ENCODE peak calls at places on chromosomes 4 and X, in nine cellular contexts. B, A, Y, J, S, V, L, W and F are unnamed samples.

GRCh38 chr4:184437988-184438774 is 36.2 kb downstream of the IRF2 start:
- DNase-seq in B (no peak), A (peak; percentile 20), Y (no peak), J (no peak), S (no peak), V (no peak), L (no peak), W (peak; percentile 14), F (no peak)

GRCh38 chrX:153736071-153736820 is 11.6 kb downstream of the ABCD1 start:
- DNase-seq in B (no peak), A (no peak), Y (no peak), J (no peak), S (no peak), V (no peak), L (no peak), W (no peak), F (no peak)

GRCh38 chr4:148207074-148207473 is 235.1 kb downstream of the NR3C2 start:
- DNase-seq in B (no peak), A (no peak), Y (no peak), J (no peak), S (no peak), V (no peak), L (no peak), W (no peak), F (no peak)

GRCh38 chr4:133156096-133156495 is 7.0 kb downstream of the PCDH10 start:
- DNase-seq in B (peak; percentile 41), A (peak; percentile 1), Y (no peak), J (no peak), S (no peak), V (no peak), L (no peak), W (peak; percentile 57), F (no peak)

GRCh38 chr4:138086471-138086870 is 155.7 kb downstream of the SLC7A11 start:
- DNase-seq in B (no peak), A (peak; percentile 45), Y (no peak), J (no peak), S (no peak), V (no peak), L (no peak), W (no peak), F (no peak)

GRCh38 chr4:101126044-101126443 is 221.3 kb downstream of the PPP3CA start:
- DNase-seq in B (no peak), A (peak; percentile 78), Y (no peak), J (no peak), S (no peak), V (no peak), L (no peak), W (peak; percentile 67), F (peak; percentile 61)

GRCh38 chr4:57158762-57159161 is 48.6 kb upstream of the IGFBP7 start:
- DNase-seq in B (no peak), A (peak; percentile 40), Y (no peak), J (no peak), S (no peak), V (no peak), L (no peak), W (peak; percentile 48), F (no peak)

GRCh38 chr4:76969941-76970529 is 20.5 kb downstream of the SEPTIN11 start:
- DNase-seq in B (no peak), A (no peak), Y (no peak), J (no peak), S (no peak), V (no peak), L (no peak), W (no peak), F (peak; percentile 46)

GRCh38 chr4:8005033-8005808 is 65.6 kb upstream of the AFAP1 start:
- DNase-seq in B (no peak), A (no peak), Y (no peak), J (no peak), S (no peak), V (no peak), L (no peak), W (no peak), F (no peak)

GRCh38 chrX:135328421-135329005 is 19.2 kb downstream of the ETDC start:
- DNase-seq in B (no peak), A (peak; percentile 26), Y (no peak), J (no peak), S (no peak), V (no peak), L (no peak), W (peak; percentile 20), F (peak; percentile 57)

GRCh38 chrX:7996414-7996813 is 69.2 kb upstream of the PNPLA4 start:
- DNase-seq in B (peak; percentile 0), A (peak; percentile 45), Y (peak; percentile 4), J (no peak), S (no peak), V (peak; percentile 8), L (peak; percentile 13), W (peak; percentile 35), F (peak; percentile 47)

GRCh38 chr4:6689506-6689960 is 4.1 kb upstream of the S100P start:
- DNase-seq in B (no peak), A (no peak), Y (no peak), J (no peak), S (no peak), V (no peak), L (no peak), W (no peak), F (no peak)

GRCh38 chrX:2898861-2899512 is 30.2 kb downstream of the ARSD start:
- DNase-seq in B (no peak), A (no peak), Y (no peak), J (no peak), S (no peak), V (no peak), L (no peak), W (no peak), F (no peak)

GRCh38 chrX:144627947-144628346 is 619.4 kb upstream of the SPANXN1 start:
- DNase-seq in B (no peak), A (no peak), Y (no peak), J (no peak), S (no peak), V (no peak), L (no peak), W (no peak), F (no peak)

GRCh38 chrX:850471-850916 is 219.9 kb downstream of the SHOX start:
- DNase-seq in B (no peak), A (peak; percentile 71), Y (no peak), J (no peak), S (no peak), V (no peak), L (no peak), W (no peak), F (no peak)

GRCh38 chrX:155263854-155264628 is at the start of gene RAB39B:
- DNase-seq in B (peak; percentile 58), A (peak; percentile 57), Y (peak; percentile 45), J (peak; percentile 72), S (no peak), V (peak; percentile 33), L (peak; percentile 68), W (peak; percentile 39), F (peak; percentile 77)

GRCh38 chr4:186193851-186194250 is 2.5 kb downstream of the CYP4V2 start:
- DNase-seq in B (no peak), A (no peak), Y (no peak), J (no peak), S (no peak), V (no peak), L (no peak), W (no peak), F (no peak)